ENCODE peak calls at places on chromosomes 16 and 17, in five cellular contexts. G, J, P, S and X are unnamed samples.

GRCh38 chr17:59366040-59366757 is 34.7 kb downstream of the YPEL2 start:
- DNase-seq in G (no peak), J (peak; percentile 93), P (peak; percentile 91), S (no peak), X (no peak)

GRCh38 chr16:49465661-49466528 is 92.3 kb downstream of the C16orf78 start:
- DNase-seq in S (no peak), J (no peak), G (no peak), P (no peak), X (no peak)

GRCh38 chr17:73510981-73511442 is 133.2 kb downstream of the SDK2 start:
- DNase-seq in P (no peak), S (no peak), J (no peak), G (peak; percentile 48), X (no peak)

GRCh38 chr17:83176956-83177583 is 97.7 kb downstream of the METRNL start:
- DNase-seq in G (no peak), J (no peak), P (no peak), S (peak; percentile 8), X (no peak)

GRCh38 chr16:819336-819735 is 18.8 kb upstream of the GNG13 start:
- DNase-seq in S (no peak), P (no peak), J (no peak), G (no peak), X (no peak)

GRCh38 chr17:28053044-28053670 is 10.7 kb downstream of the NLK start:
- DNase-seq in P (no peak), S (no peak), G (no peak), J (no peak), X (no peak)

GRCh38 chr16:50685456-50686058 is 4.4 kb upstream of the SNX20 start:
- DNase-seq in S (no peak), J (no peak), P (no peak), G (no peak), X (no peak)

GRCh38 chr17:56908061-56908542 is 5.7 kb downstream of the TRIM25 start:
- DNase-seq in P (no peak), G (no peak), J (no peak), S (no peak), X (no peak)

GRCh38 chr17:21345236-21345635 is 30.9 kb upstream of the KCNJ12 start:
- DNase-seq in J (no peak), P (no peak), G (peak; percentile 52), S (no peak), X (no peak)

GRCh38 chr17:32136856-32137255 is 5.4 kb upstream of the RHOT1 start:
- DNase-seq in G (no peak), S (no peak), P (no peak), J (no peak), X (no peak)

GRCh38 chr17:34663714-34664113 is 84.3 kb downstream of the TMEM132E start:
- DNase-seq in S (no peak), P (no peak), J (no peak), G (no peak), X (no peak)

GRCh38 chr16:814974-815373 is 14.4 kb upstream of the GNG13 start:
- DNase-seq in J (no peak), G (no peak), S (no peak), P (no peak), X (no peak)

GRCh38 chr16:1135459-1135825 is 17.5 kb upstream of the CACNA1H start:
- DNase-seq in J (no peak), S (no peak), P (no peak), G (no peak), X (no peak)

GRCh38 chr17:19549746-19550623 is 16.3 kb downstream of the SLC47A1 start:
- DNase-seq in P (no peak), G (no peak), J (no peak), S (no peak), X (no peak)

GRCh38 chr16:79656537-79657115 is 56.1 kb upstream of the MAF start:
- DNase-seq in J (peak; percentile 15), G (no peak), P (peak; percentile 40), S (no peak), X (no peak)

GRCh38 chr17:7484964-7485377 is 805 bp downstream of the POLR2A start:
- DNase-seq in J (peak; percentile 65), S (no peak), G (no peak), P (no peak), X (no peak)

GRCh38 chr17:42422958-42423712 is at the start of gene CAVIN1:
- DNase-seq in J (peak; percentile 99), P (peak; percentile 98), G (peak; percentile 83), S (peak; percentile 99), X (no peak)

GRCh38 chr16:16001856-16002255 is 52.4 kb downstream of the ABCC1 start:
- DNase-seq in G (no peak), J (no peak), P (no peak), S (no peak), X (no peak)

GRCh38 chr17:57569860-57570259 is 175.2 kb downstream of the CCDC182 start:
- DNase-seq in G (no peak), J (no peak), S (no peak), P (no peak), X (no peak)

GRCh38 chr16:47787695-47788094 is 326.6 kb downstream of the PHKB start:
- DNase-seq in S (no peak), J (peak; percentile 67), P (peak; percentile 65), G (no peak), X (no peak)

GRCh38 chr17:82489117-82489516 is 30.4 kb upstream of the FOXK2 start:
- DNase-seq in G (no peak), S (no peak), J (no peak), P (no peak), X (no peak)

GRCh38 chr16:83305092-83305491 is 502.7 kb upstream of the HSBP1 start:
- DNase-seq in P (no peak), G (no peak), J (no peak), S (no peak), X (no peak)

GRCh38 chr16:6274366-6274765 is 1058.3 kb upstream of the RBFOX1 start:
- DNase-seq in G (no peak), S (no peak), P (no peak), J (no peak), X (no peak)

GRCh38 chr17:82022310-82022980 is at the start of gene CENPX:
- DNase-seq in S (no peak), P (peak; percentile 67), J (no peak), G (no peak), X (no peak)

GRCh38 chr17:12789976-12790805 is 893 bp downstream of the ARHGAP44 start:
- DNase-seq in P (peak; percentile 63), J (peak; percentile 71), S (no peak), G (no peak), X (no peak)

GRCh38 chr17:60139438-60140285 is 10.1 kb upstream of the CA4 start:
- DNase-seq in P (peak; percentile 92), S (peak; percentile 40), J (peak; percentile 86), G (no peak), X (no peak)

GRCh38 chr17:35022536-35023063 is 40.9 kb downstream of the RFFL start:
- DNase-seq in G (no peak), S (no peak), J (no peak), P (no peak), X (no peak)

GRCh38 chr17:30378191-30378796 is 433 bp upstream of the CPD start:
- DNase-seq in G (peak; percentile 58), S (no peak), J (peak; percentile 37), P (peak; percentile 45), X (no peak)

GRCh38 chr17:30378797-30379302 is at the start of gene CPD:
- DNase-seq in J (peak; percentile 97), G (peak; percentile 99), P (peak; percentile 98), S (peak; percentile 98), X (no peak)

GRCh38 chr17:30375661-30376060 is 3.1 kb upstream of the CPD start:
- DNase-seq in P (no peak), S (no peak), J (no peak), G (no peak), X (no peak)

GRCh38 chr17:30376621-30377452 is 1.9 kb upstream of the CPD start:
- DNase-seq in J (no peak), S (no peak), P (no peak), G (no peak), X (peak; percentile 75)

DNA sequence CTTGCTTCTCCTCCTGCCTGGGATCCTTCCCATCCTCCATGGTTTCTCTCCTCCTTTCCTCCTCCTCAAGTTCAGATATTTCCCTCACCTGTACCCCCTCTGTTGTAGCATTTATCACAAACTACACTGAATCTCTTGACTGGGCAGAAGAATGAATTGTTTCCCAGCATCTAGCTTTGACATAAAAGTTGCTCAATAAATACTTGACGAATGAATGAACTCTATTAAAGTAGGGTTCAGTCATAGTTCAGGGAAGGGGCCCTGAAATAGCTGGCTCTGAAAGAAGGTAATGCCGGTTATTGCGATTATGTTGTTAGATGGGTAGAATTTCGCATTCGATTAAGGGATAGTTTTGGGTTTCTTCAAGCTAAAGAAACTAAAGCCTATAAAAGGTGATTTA is 1.2 kb upstream of the CPD start:
- DNase-seq in G (no peak), S (no peak), J (no peak), P (no peak), X (no peak)
- H3K27ac ChIP-seq in G (no peak overlapping the region), S (peak overlapping the region; percentile 90), J (no peak overlapping the region), P (no peak overlapping the region), X (no peak overlapping the region)

DNA sequence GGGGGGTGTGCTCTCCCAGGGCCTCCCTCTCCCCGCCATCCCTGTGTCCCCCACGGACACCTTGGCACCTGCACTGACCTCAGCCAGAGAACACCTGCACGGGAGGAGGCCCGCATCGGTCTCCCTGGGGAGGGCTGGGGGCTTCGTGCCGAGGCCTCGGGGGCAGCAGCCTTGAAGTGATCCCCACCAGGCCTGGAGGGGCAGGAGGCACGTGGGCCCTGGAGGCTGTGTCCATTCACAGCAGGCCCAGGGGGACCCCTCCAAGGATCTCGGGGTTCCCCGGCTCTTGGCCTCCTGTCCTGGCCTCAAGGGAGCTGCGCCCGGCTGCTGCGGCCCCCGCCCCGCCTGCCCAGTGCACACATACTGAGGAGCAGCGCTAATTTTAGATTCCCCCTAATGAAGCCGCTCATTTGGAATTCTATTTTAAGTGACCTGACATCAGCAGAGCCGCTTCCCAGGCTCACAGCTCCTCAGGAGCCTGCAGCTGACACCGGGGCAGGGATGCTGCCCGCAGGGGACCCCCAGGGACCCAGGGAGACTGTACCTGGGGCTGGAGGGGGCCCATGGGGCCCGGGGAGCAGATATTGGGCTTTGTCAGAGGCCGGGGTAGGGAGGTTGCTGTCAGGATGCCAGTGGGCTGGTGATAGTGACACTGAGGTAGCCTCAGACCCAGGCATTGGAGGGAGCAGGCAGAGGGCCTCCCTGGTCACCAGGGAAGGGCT is 14.9 kb downstream of the GSE1 start:
- DNase-seq in J (no peak), S (no peak), P (no peak), G (no peak), X (no peak)
- H3K27ac ChIP-seq in J (no peak overlapping the region), S (no peak overlapping the region), P (no peak overlapping the region), G (peak overlapping the region; percentile 97), X (no peak overlapping the region)

GRCh38 chr17:45156242-45156641 is 5.4 kb upstream of the HEXIM2 start:
- DNase-seq in G (no peak), J (no peak), P (no peak), S (no peak), X (no peak)
- H3K27ac ChIP-seq in G (no peak overlapping the region), J (no peak overlapping the region), P (no peak overlapping the region), S (no peak overlapping the region), X (no peak overlapping the region)

GRCh38 chr17:10103712-10104111 is 94.7 kb downstream of the GAS7 start:
- DNase-seq in J (no peak), P (no peak), G (no peak), S (no peak), X (no peak)

GRCh38 chr17:10102817-10103216 is 95.6 kb downstream of the GAS7 start:
- DNase-seq in G (no peak), P (no peak), J (no peak), S (no peak), X (no peak)

GRCh38 chr17:10107320-10108165 is 90.9 kb downstream of the GAS7 start:
- DNase-seq in S (no peak), G (no peak), P (no peak), J (no peak), X (no peak)

GRCh38 chr17:10106067-10106466 is 92.3 kb downstream of the GAS7 start:
- DNase-seq in G (no peak), J (no peak), P (no peak), S (no peak), X (no peak)

GRCh38 chr17:10105513-10106001 is 92.8 kb downstream of the GAS7 start:
- DNase-seq in G (no peak), P (no peak), J (no peak), S (no peak), X (no peak)
- H3K27ac ChIP-seq in G (no peak overlapping the region), P (no peak overlapping the region), J (no peak overlapping the region), S (no peak overlapping the region), X (no peak overlapping the region)